ENCODE peak calls at places on chromosomes 16 and 17, in eight cellular contexts. F is AG04450, O is HFF-Myc, I is astrocyte, P is uterus, E is AG10803, X is BJ, V is HepG2. M is an unnamed sample.

GRCh38 chr16:77584205-77584859 is 138.0 kb upstream of the NUDT7 start:
- DNase-seq in P (peak; percentile 48), E (peak; percentile 74), V (peak; percentile 44), X (no peak), F (peak; percentile 21), O (peak; percentile 33), I (peak; percentile 35), M (no peak)

GRCh38 chr17:73731733-73732132 is 87.5 kb upstream of the SDK2 start:
- DNase-seq in O (no peak), I (no peak), V (no peak), P (no peak), F (no peak), E (no peak), X (no peak), M (no peak)

GRCh38 chr17:61196799-61197198 is 202.8 kb upstream of the TBX2 start:
- DNase-seq in E (no peak), O (no peak), P (no peak), F (no peak), I (no peak), V (no peak), X (no peak), M (no peak)

GRCh38 chr17:35429702-35430101 is 2.6 kb downstream of the SLFN12 start:
- DNase-seq in I (no peak), E (no peak), P (no peak), V (no peak), X (no peak), O (no peak), F (no peak), M (no peak)

GRCh38 chr17:10151667-10152496 is 46.5 kb downstream of the GAS7 start:
- DNase-seq in X (no peak), O (no peak), V (no peak), P (no peak), F (no peak), E (no peak), I (peak; percentile 18), M (no peak)

GRCh38 chr16:73196670-73197069 is 148.7 kb upstream of the ZFHX3 start:
- DNase-seq in O (no peak), X (no peak), P (peak; percentile 55), F (no peak), E (peak; percentile 54), I (peak; percentile 35), V (peak; percentile 70), M (no peak)

GRCh38 chr17:59607817-59608403 is 11.8 kb upstream of the CLTC start:
- DNase-seq in I (no peak), E (no peak), X (no peak), V (peak; percentile 30), P (no peak), O (no peak), F (no peak), M (no peak)

GRCh38 chr16:69924777-69925191 is 26.4 kb upstream of the CLEC18A start:
- DNase-seq in P (peak; percentile 83), F (peak; percentile 55), E (peak; percentile 87), X (peak; percentile 67), I (peak; percentile 90), V (peak; percentile 63), O (no peak), M (no peak)

GRCh38 chr17:7252176-7253043 is at the start of gene ELP5:
- DNase-seq in E (peak; percentile 94), P (peak; percentile 94), X (peak; percentile 57), F (peak; percentile 81), V (peak; percentile 94), O (no peak), I (peak; percentile 90), M (peak; percentile 78)

GRCh38 chr16:85068746-85069145 is 41.2 kb downstream of the KIAA0513 start:
- DNase-seq in V (no peak), O (no peak), F (no peak), P (no peak), E (no peak), I (peak; percentile 32), X (no peak), M (no peak)

GRCh38 chr16:22098538-22099255 is 6.4 kb downstream of the VWA3A start:
- DNase-seq in O (peak; percentile 30), F (no peak), V (peak; percentile 89), X (no peak), I (peak; percentile 26), P (no peak), E (peak; percentile 49), M (peak; percentile 12)

GRCh38 chr16:85602402-85602801 is 10.7 kb upstream of the GSE1 start:
- DNase-seq in X (no peak), O (no peak), V (no peak), E (no peak), I (no peak), P (no peak), F (no peak), M (no peak)

GRCh38 chr17:58331815-58332719 is 3.5 kb upstream of the TSPOAP1 start:
- DNase-seq in F (no peak), V (no peak), P (peak; percentile 32), I (no peak), E (no peak), O (no peak), X (no peak), M (no peak)

GRCh38 chr16:11105038-11105903 is 150.7 kb downstream of the SOCS1 start:
- DNase-seq in O (peak; percentile 73), V (peak; percentile 90), F (peak; percentile 87), E (peak; percentile 93), X (peak; percentile 91), P (peak; percentile 55), I (peak; percentile 98), M (peak; percentile 69)

GRCh38 chr16:89471225-89471624 is 19.1 kb downstream of the ANKRD11 start:
- DNase-seq in V (no peak), O (no peak), I (peak; percentile 77), P (no peak), E (peak; percentile 83), X (peak; percentile 46), F (peak; percentile 60), M (no peak)

GRCh38 chr16:56817938-56818337 is 47.1 kb upstream of the SLC12A3 start:
- DNase-seq in F (no peak), P (no peak), V (peak; percentile 74), I (no peak), E (no peak), O (no peak), X (no peak), M (no peak)

GRCh38 chr17:1089915-1090314 is 89.9 kb downstream of the ABR start:
- DNase-seq in E (no peak), X (no peak), F (no peak), O (no peak), P (peak; percentile 63), I (no peak), V (no peak), M (no peak)

GRCh38 chr17:19904924-19905323 is 37.2 kb upstream of the ULK2 start:
- DNase-seq in E (no peak), P (no peak), V (no peak), X (no peak), F (no peak), I (no peak), O (no peak), M (no peak)

DNA sequence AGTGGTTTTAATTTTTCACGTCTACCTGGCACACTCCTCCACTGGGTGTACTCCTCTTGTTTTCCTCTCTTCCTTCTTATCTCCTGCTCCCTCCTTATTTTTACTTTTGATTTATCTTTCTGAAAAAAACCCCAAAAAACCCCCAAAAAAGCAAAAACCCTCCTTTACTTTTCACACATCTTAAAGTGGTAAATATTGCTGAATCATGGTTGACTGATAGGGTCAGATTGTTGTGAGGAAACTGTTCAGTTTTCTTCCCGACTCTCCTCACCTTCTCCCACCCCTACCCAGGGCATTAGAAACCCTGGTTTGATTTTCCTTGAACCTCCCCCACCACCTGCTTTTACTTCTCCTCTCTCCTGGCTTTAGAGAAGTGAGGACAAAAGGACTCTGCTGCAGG is 25.4 kb downstream of the ARHGAP44 start:
- DNase-seq in I (no peak), E (no peak), X (no peak), F (no peak), P (no peak), V (no peak), O (no peak), M (no peak)
- TF ChIP-seq CTCF in I (no peak), E (no peak), X (no peak), F (no peak), P (no peak), V (no peak), O (no peak), M (no peak)

DNA sequence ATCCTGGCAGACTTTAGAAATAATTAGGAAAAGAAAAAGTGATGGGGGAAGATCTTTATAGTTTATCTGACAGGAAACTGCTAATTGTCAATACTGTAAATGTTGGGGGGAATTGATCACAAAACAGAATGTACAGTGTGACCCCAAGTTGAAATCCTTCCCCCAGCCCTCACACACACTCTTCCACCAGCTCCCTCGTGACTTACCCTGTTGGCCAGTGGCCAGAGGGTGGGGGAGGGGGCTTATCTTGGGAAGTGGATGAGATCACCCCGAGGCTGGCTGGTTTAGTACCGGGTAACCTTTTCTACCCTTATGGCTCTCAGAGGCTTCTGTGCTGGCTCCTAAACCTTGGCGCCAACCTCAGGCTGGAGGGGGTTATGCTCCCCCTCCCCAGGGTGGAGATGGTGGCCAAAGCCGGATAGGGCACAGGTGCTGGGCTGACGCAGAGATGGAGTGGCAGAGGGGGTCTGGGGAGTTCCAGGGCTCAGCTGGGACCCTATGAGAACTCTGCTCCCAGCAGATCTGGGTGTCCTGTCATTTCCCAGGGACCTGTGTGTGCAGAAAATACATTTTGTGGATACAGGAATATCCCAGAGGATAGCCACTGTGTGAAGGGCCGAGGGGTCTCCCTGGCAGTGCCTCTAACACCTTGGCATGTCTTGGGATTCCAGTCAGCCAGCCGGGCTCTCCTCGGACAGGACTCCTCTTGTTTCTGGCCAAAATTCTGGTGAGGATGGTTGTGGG is 18.6 kb downstream of the CDH16 start:
- DNase-seq in I (peak; percentile 35), F (peak; percentile 53), E (peak; percentile 51), P (peak; percentile 85), O (no peak), X (no peak), V (peak; percentile 72), M (no peak)
- H3K4me3 ChIP-seq in I (no peak overlapping the region), F (no peak overlapping the region), E (no peak overlapping the region), P (no peak overlapping the region), O (no peak overlapping the region), X (no peak overlapping the region), V (peak overlapping the region; percentile 58), M (no peak overlapping the region)

GRCh38 chr16:55372792-55373488 is 48.9 kb downstream of the IRX6 start:
- DNase-seq in O (no peak), I (no peak), F (no peak), V (no peak), X (no peak), E (peak; percentile 21), P (no peak), M (no peak)
- TF ChIP-seq CTCF in O (no peak), I (no peak), F (no peak), V (no peak), X (no peak), E (no peak), P (no peak), M (no peak)

DNA sequence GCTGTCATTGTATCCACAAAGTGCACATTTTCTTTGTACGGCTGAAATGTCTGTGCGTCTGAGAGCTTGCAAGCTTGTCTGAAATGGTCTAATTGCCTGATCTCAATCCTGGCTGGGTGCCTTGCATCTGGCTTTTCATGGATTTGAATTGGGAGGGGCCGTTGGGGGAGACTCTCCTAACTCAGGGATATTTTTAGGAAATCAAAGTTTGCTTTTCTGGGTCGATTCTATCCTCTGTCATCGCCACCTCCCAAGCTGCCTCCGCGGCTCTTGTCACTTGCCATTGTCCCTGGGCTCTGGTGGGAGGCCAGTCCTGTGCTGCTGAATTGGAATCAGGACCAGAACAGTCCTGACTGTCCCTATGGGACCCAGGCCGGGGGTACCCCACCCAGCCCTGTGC is 33.3 kb upstream of the MGAT5B start:
- DNase-seq in P (no peak), I (no peak), V (no peak), X (no peak), F (no peak), O (no peak), E (no peak), M (no peak)
- H3K4me3 ChIP-seq in P (no peak overlapping the region), I (no peak overlapping the region), V (no peak overlapping the region), X (no peak overlapping the region), F (no peak overlapping the region), O (no peak overlapping the region), E (no peak overlapping the region), M (no peak overlapping the region)